ENCODE peak calls at places on chromosomes 12 and 14, in six cellular contexts. A, Q, F, U, I and K are unnamed samples.

GRCh38 chr14:75711796-75712211 is 50.8 kb downstream of the TTLL5 start:
- DNase-seq in A (peak), Q (peak), F (peak), U (peak), I (peak), K (peak)

GRCh38 chr14:76647699-76648298 is 113.5 kb upstream of the VASH1 start:
- DNase-seq in A (peak), Q (peak), F (no peak), U (peak), I (no peak), K (peak)

GRCh38 chr12:74619886-74620285 is 82.3 kb downstream of the ATXN7L3B start:
- DNase-seq in A (no peak), Q (peak), F (no peak), U (no peak), I (no peak), K (peak)

GRCh38 chr14:92475037-92475436 is 38.5 kb upstream of the RIN3 start:
- DNase-seq in A (no peak), Q (no peak), F (no peak), U (no peak), I (no peak), K (no peak)

GRCh38 chr12:6532927-6533652 is 1.2 kb upstream of the GAPDH start:
- DNase-seq in A (peak), Q (peak), F (peak), U (peak), I (peak), K (peak)

GRCh38 chr14:98633380-98633779 is 638.6 kb downstream of the BCL11B start:
- DNase-seq in A (no peak), Q (no peak), F (no peak), U (no peak), I (no peak), K (peak)

GRCh38 chr12:18794000-18794399 is 56.1 kb downstream of the CAPZA3 start:
- DNase-seq in A (no peak), Q (peak), F (no peak), U (no peak), I (no peak), K (no peak)

GRCh38 chr12:129877383-129877782 is 26.4 kb downstream of the TMEM132D start:
- DNase-seq in A (no peak), Q (no peak), F (no peak), U (no peak), I (no peak), K (no peak)

GRCh38 chr12:42589465-42590323 is at the start of gene PRICKLE1:
- DNase-seq in A (peak), Q (no peak), F (peak), U (peak), I (peak), K (peak)

GRCh38 chr12:51687142-51687935 is 96.3 kb downstream of the SCN8A start:
- DNase-seq in A (no peak), Q (no peak), F (no peak), U (peak), I (no peak), K (peak)

GRCh38 chr12:102454808-102455760 is 25.3 kb downstream of the IGF1 start:
- DNase-seq in A (no peak), Q (no peak), F (no peak), U (peak), I (peak), K (peak)

GRCh38 chr14:49586673-49587460 is 687 bp upstream of the RPS29 start:
- DNase-seq in A (no peak), Q (peak), F (no peak), U (peak), I (no peak), K (peak)

GRCh38 chr12:3741882-3742672 is 10.8 kb downstream of the CRACR2A start:
- DNase-seq in A (no peak), Q (no peak), F (no peak), U (no peak), I (no peak), K (no peak)

GRCh38 chr14:54374117-54374884 is 22.5 kb upstream of the CDKN3 start:
- DNase-seq in A (no peak), Q (no peak), F (no peak), U (no peak), I (no peak), K (no peak)

GRCh38 chr12:31518680-31519227 is 72.2 kb downstream of the DENND5B start:
- DNase-seq in A (peak), Q (peak), F (no peak), U (peak), I (no peak), K (peak)

GRCh38 chr14:63893701-63894458 is 41.1 kb downstream of the SYNE2 start:
- DNase-seq in A (no peak), Q (peak), F (no peak), U (peak), I (peak), K (peak)

GRCh38 chr14:53022593-53022992 is 71.7 kb upstream of the FERMT2 start:
- DNase-seq in A (no peak), Q (no peak), F (no peak), U (peak), I (no peak), K (no peak)

GRCh38 chr14:36429692-36430091 is 90.3 kb downstream of the NKX2-1 start:
- DNase-seq in A (no peak), Q (peak), F (no peak), U (no peak), I (no peak), K (no peak)

GRCh38 chr12:41368006-41368405 is 179.9 kb downstream of the PDZRN4 start:
- DNase-seq in A (no peak), Q (peak), F (no peak), U (peak), I (no peak), K (peak)
- TF ChIP-seq CTCF in A (no peak), Q (peak), F (no peak), U (peak), I (no peak), K (peak)

DNA sequence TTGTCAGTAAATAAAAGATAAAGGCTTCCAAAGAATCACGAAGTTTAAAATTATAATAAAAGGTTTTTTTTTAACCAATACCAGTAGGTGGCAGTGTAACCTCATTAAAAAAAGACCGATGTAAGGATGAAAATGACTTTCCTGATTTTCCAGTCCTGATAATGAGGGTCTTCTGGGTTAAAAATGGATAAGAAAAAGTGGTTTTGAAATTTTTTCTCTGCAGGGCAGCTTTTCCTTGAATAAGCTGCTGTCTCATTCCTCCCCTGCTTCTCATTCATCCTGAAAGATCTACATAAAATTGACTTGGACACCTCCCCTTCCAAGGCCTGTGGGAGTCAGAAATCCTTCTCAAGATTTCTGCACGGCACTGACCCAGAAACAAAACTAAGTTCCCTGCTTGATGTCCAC is 58.9 kb upstream of the FBXO33 start:
- DNase-seq in A (no peak), Q (peak), F (no peak), U (peak), I (no peak), K (peak)
- TF ChIP-seq CTCF in A (peak), Q (peak), F (peak), U (peak), I (peak), K (peak)

DNA sequence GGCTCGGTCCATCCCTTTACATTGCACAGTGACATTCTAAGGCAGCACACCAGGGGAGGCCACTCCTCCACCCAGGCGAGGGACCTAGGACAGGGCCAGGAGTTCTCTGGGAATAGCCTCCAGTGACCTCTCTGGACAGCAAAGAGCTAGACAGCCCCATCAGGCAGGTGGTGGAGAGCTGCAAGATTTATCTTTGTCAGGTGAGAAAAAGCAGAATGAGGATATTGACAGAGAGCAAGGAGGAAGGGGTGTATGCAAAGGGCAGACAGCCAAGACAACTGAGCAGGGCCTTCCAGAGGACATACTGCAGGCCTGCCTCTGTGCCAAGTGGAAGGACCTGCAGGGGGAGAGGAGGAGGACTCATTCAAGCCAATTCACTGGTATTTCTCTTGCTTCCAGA is 112.4 kb upstream of the MAX start:
- DNase-seq in A (peak), Q (no peak), F (no peak), U (no peak), I (no peak), K (no peak)
- TF ChIP-seq CTCF in A (no peak), Q (no peak), F (no peak), U (no peak), I (no peak), K (no peak)

GRCh38 chr12:62207248-62207647 is 53.0 kb upstream of the USP15 start:
- DNase-seq in A (no peak), Q (no peak), F (no peak), U (no peak), I (no peak), K (no peak)
- TF ChIP-seq CTCF in A (no peak), Q (no peak), F (no peak), U (no peak), I (no peak), K (no peak)

GRCh38 chr12:99386907-99387306 is 260.6 kb upstream of the GARIN6 start:
- DNase-seq in A (no peak), Q (peak), F (no peak), U (peak), I (no peak), K (peak)
- TF ChIP-seq CTCF in A (no peak), Q (peak), F (peak), U (peak), I (no peak), K (peak)

GRCh38 chr12:78392918-78393317 is 471.7 kb upstream of the SYT1 start:
- DNase-seq in A (no peak), Q (no peak), F (no peak), U (peak), I (no peak), K (peak)
- TF ChIP-seq CTCF in A (no peak), Q (no peak), F (no peak), U (peak), I (no peak), K (peak)

GRCh38 chr12:57736743-57737466 is 1.6 kb downstream of the AGAP2 start:
- DNase-seq in A (no peak), Q (no peak), F (no peak), U (no peak), I (no peak), K (no peak)

GRCh38 chr12:57735198-57735855 is 3.2 kb downstream of the AGAP2 start:
- DNase-seq in A (peak), Q (no peak), F (no peak), U (no peak), I (no peak), K (no peak)

GRCh38 chr12:57734586-57734985 is 4.0 kb downstream of the AGAP2 start:
- DNase-seq in A (no peak), Q (no peak), F (no peak), U (no peak), I (no peak), K (no peak)

GRCh38 chr12:57737467-57738141 is 938 bp downstream of the AGAP2 start:
- DNase-seq in A (peak), Q (no peak), F (no peak), U (no peak), I (no peak), K (no peak)

DNA sequence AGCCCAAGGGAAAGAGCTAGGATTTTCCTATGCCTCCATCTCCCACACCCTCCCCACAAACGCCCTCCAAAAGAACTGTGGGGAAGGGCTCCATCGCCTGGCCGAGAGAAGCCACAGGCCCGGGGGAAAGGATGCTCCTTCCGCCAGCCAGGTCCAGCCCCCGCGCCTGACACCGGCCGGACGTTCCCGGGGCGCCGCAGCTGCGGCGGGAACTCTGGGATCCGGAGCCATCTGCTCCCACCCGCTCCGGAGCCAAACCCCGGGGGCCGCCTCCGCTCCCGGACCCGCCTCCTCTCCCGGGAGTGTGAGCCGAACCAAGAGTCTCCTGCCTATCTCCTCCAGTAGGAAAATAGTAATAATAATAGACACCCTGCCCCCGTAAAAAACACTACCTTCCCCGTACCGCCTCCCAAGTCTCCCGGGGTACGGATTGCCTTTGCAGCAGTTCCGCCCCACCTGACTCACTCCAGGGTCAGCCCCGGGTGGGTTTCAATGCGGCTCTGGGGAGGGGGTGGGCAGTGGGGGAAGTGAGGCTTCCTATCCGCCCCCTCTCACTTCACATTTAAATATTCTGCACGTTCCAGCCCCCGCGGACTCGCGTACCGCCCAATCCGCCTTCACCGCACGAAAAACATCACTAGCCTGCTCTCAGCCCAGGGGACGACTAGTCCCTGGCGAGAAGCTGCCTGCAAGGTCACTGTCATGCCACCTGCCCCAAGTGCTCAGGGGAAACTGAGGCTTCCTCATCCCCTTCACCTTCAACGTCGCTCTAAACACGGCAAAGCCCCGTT is 2.4 kb downstream of the AGAP2 start:
- DNase-seq in A (peak), Q (no peak), F (no peak), U (no peak), I (no peak), K (peak)
- TF ChIP-seq CTCF in A (no peak), Q (peak), F (no peak), U (peak), I (no peak), K (peak)